ENCODE peak calls at places on chromosomes 2 and 18, in six cellular contexts. H, C, D, X, K and E are unnamed samples.

GRCh38 chr2:241818943-241819270 is 9.9 kb downstream of the NEU4 start:
- DNase-seq in K (no peak), C (no peak), D (no peak), X (no peak), H (no peak), E (no peak)

GRCh38 chr2:24754985-24755690 is 38.1 kb downstream of the PTRHD1 start:
- DNase-seq in D (no peak), H (no peak), K (no peak), C (no peak), X (no peak), E (no peak)

GRCh38 chr2:230714122-230714453 is 1.4 kb downstream of the CAB39 start:
- DNase-seq in K (peak; percentile 37), X (peak; percentile 20), H (peak; percentile 38), C (peak; percentile 76), D (no peak), E (no peak)

GRCh38 chr2:86135653-86136052 is 29.6 kb downstream of the PTCD3 start:
- DNase-seq in K (no peak), H (no peak), X (peak; percentile 3), C (no peak), D (no peak), E (no peak)

GRCh38 chr2:85458611-85459563 is 40.4 kb downstream of the SH2D6 start:
- DNase-seq in H (no peak), C (no peak), K (no peak), X (no peak), D (no peak), E (no peak)

GRCh38 chr2:178282075-178282474 is 87.8 kb downstream of the OSBPL6 start:
- DNase-seq in C (no peak), D (no peak), X (no peak), K (no peak), H (no peak), E (no peak)

GRCh38 chr18:302097-302496 is 34.2 kb upstream of the THOC1 start:
- DNase-seq in H (no peak), X (no peak), C (no peak), K (no peak), D (no peak), E (no peak)

GRCh38 chr2:165248238-165248637 is 9.0 kb downstream of the SCN2A start:
- DNase-seq in K (no peak), D (no peak), H (no peak), X (no peak), C (no peak), E (no peak)

GRCh38 chr2:73970850-73971471 is 13.7 kb upstream of the TET3 start:
- DNase-seq in C (no peak), D (peak; percentile 72), H (no peak), K (peak; percentile 39), X (no peak), E (peak; percentile 4)

GRCh38 chr2:26430826-26431225 is 29.1 kb downstream of the DRC1 start:
- DNase-seq in D (no peak), X (no peak), K (no peak), C (no peak), H (no peak), E (no peak)

GRCh38 chr2:155513248-155513647 is 814.8 kb downstream of the KCNJ3 start:
- DNase-seq in C (no peak), H (no peak), K (no peak), X (no peak), D (no peak), E (no peak)

GRCh38 chr2:205367536-205367935 is 314.8 kb upstream of the NRP2 start:
- DNase-seq in C (no peak), H (no peak), X (no peak), D (no peak), K (no peak), E (no peak)

GRCh38 chr2:6290626-6291025 is 575.1 kb downstream of the CMPK2 start:
- DNase-seq in C (no peak), X (no peak), K (no peak), D (no peak), H (no peak), E (peak; percentile 11)

GRCh38 chr2:68253211-68254068 is 1.1 kb upstream of the PPP3R1 start:
- DNase-seq in K (no peak), H (no peak), D (no peak), C (no peak), X (no peak), E (no peak)

GRCh38 chr2:7427293-7428060 is 510.3 kb downstream of the RNF144A start:
- DNase-seq in K (peak; percentile 25), D (no peak), X (no peak), C (peak; percentile 39), H (peak; percentile 58), E (peak; percentile 51)

GRCh38 chr2:121809607-121810006 is 54.2 kb downstream of the TSN start:
- DNase-seq in C (no peak), X (no peak), K (no peak), H (no peak), D (no peak), E (no peak)

GRCh38 chr2:237296756-237297155 is 117.2 kb downstream of the COL6A3 start:
- DNase-seq in D (no peak), K (no peak), C (peak; percentile 61), H (no peak), X (no peak), E (no peak)

GRCh38 chr2:95320986-95321767 is 24.0 kb downstream of the KCNIP3 start:
- DNase-seq in C (no peak), K (no peak), X (no peak), D (no peak), H (no peak), E (no peak)

GRCh38 chr2:25491003-25491696 is 149.4 kb upstream of the DNMT3A start:
- DNase-seq in C (peak; percentile 50), K (no peak), X (no peak), H (no peak), D (no peak), E (no peak)

GRCh38 chr2:133303150-133303549 is 265.1 kb downstream of the NCKAP5 start:
- DNase-seq in K (no peak), H (no peak), C (no peak), X (no peak), D (no peak), E (no peak)

GRCh38 chr2:105896765-105897163 is 152.1 kb downstream of the NCK2 start:
- DNase-seq in X (no peak), K (no peak), D (no peak), C (no peak), H (no peak), E (no peak)

GRCh38 chr2:74845217-74845751 is 11.4 kb downstream of the HK2 start:
- DNase-seq in C (peak; percentile 90), H (no peak), X (peak; percentile 46), D (no peak), K (no peak), E (peak; percentile 16)